ENCODE peak calls at places on chromosomes 5 and 9, in five cellular contexts. C is uterus, R is transverse colon, B is cardiac fibroblast, J is OCI-LY7. S is an unnamed sample.

GRCh38 chr9:34252016-34252415 is 73.2 kb downstream of the UBAP1 start:
- DNase-seq in R (no peak), J (no peak), B (peak), C (no peak), S (peak)

GRCh38 chr9:114847492-114848417 is 41.9 kb upstream of the TNFSF15 start:
- DNase-seq in C (no peak), J (no peak), R (no peak), B (no peak), S (no peak)

GRCh38 chr5:108788142-108788541 is 40.4 kb downstream of the FER start:
- DNase-seq in R (peak), B (peak), J (no peak), C (no peak), S (peak)

GRCh38 chr5:133934822-133935793 is 33.3 kb downstream of the C5orf15 start:
- DNase-seq in J (peak), B (no peak), C (no peak), R (no peak), S (no peak)

GRCh38 chr5:39541920-39542319 is 117.1 kb upstream of the DAB2 start:
- DNase-seq in J (no peak), R (no peak), B (no peak), C (no peak), S (no peak)

GRCh38 chr5:174425964-174426290 is 298.5 kb upstream of the MSX2 start:
- DNase-seq in R (no peak), C (no peak), B (no peak), J (no peak), S (no peak)

GRCh38 chr9:120942186-120943001 is 15.8 kb upstream of the TRAF1 start:
- DNase-seq in J (no peak), C (no peak), B (peak), R (no peak), S (no peak)

GRCh38 chr9:123544007-123544827 is 188.2 kb downstream of the CRB2 start:
- DNase-seq in R (peak), B (peak), J (peak), C (no peak), S (no peak)

GRCh38 chr5:52800394-52801213 is 12.9 kb downstream of the ITGA1 start:
- DNase-seq in B (peak), C (peak), R (peak), J (peak), S (peak)

GRCh38 chr9:131642496-131643083 is 97.3 kb downstream of the PRRT1B start:
- DNase-seq in B (no peak), C (no peak), R (no peak), J (no peak), S (no peak)

GRCh38 chr5:74042559-74043357 is 416.8 kb downstream of the ARHGEF28 start:
- DNase-seq in R (no peak), B (peak), J (no peak), C (no peak), S (no peak)

GRCh38 chr5:169742773-169743296 is 105.8 kb downstream of the DOCK2 start:
- DNase-seq in J (no peak), B (peak), R (no peak), C (no peak), S (no peak)

GRCh38 chr5:126274396-126274795 is 148.8 kb upstream of the GRAMD2B start:
- DNase-seq in J (no peak), B (no peak), R (no peak), C (no peak), S (no peak)

GRCh38 chr5:143133721-143134120 is 269.8 kb downstream of the NR3C1 start:
- DNase-seq in R (no peak), J (no peak), C (no peak), B (peak), S (no peak)

GRCh38 chr5:96893342-96893741 is 17.0 kb downstream of the ERAP2 start:
- DNase-seq in B (peak), R (no peak), J (no peak), C (no peak), S (no peak)

GRCh38 chr5:169701910-169702451 is 64.9 kb downstream of the DOCK2 start:
- DNase-seq in B (peak), C (no peak), R (no peak), J (peak), S (no peak)

GRCh38 chr5:77957931-77958476 is 181.9 kb upstream of the TBCA start:
- DNase-seq in B (no peak), C (no peak), R (no peak), J (no peak), S (no peak)

GRCh38 chr5:173235499-173236394 is 741 bp upstream of the NKX2-5 start:
- DNase-seq in J (no peak), B (no peak), C (no peak), R (no peak), S (no peak)

GRCh38 chr5:126949475-126949874 is 80.9 kb downstream of the MARCHF3 start:
- DNase-seq in J (no peak), R (no peak), B (no peak), C (no peak), S (no peak)

GRCh38 chr9:36793277-36793676 is 220.6 kb downstream of the MELK start:
- DNase-seq in B (no peak), J (peak), R (no peak), C (no peak), S (no peak)

GRCh38 chr5:89930591-89931383 is 478.8 kb downstream of the CETN3 start:
- DNase-seq in B (peak), C (no peak), R (no peak), J (no peak), S (no peak)

GRCh38 chr9:131856105-131856504 is 116.2 kb upstream of the RAPGEF1 start:
- DNase-seq in C (no peak), J (no peak), B (no peak), R (no peak), S (no peak)

GRCh38 chr5:116788851-116789403 is 214.3 kb upstream of the SEMA6A start:
- DNase-seq in J (no peak), R (no peak), C (peak), B (no peak), S (no peak)

GRCh38 chr5:40570408-40571129 is 109.1 kb upstream of the PTGER4 start:
- DNase-seq in B (peak), C (no peak), J (peak), R (no peak), S (no peak)

GRCh38 chr5:96433066-96433447 is at the start of gene PCSK1:
- DNase-seq in C (no peak), B (no peak), R (no peak), J (no peak), S (no peak)

GRCh38 chr5:168295574-168296201 is 4.2 kb downstream of the WWC1 start:
- DNase-seq in J (no peak), B (peak), R (no peak), C (no peak), S (no peak)

GRCh38 chr5:59532979-59533729 is 360.4 kb downstream of the PDE4D start:
- DNase-seq in B (no peak), R (no peak), C (no peak), J (no peak), S (no peak)

GRCh38 chr9:92970467-92970923 is 23.2 kb downstream of the FGD3 start:
- DNase-seq in R (no peak), C (no peak), J (no peak), B (no peak), S (no peak)
- H3K4me3 ChIP-seq in R (no peak), C (no peak), J (no peak), B (no peak), S (no peak)

GRCh38 chr5:66828551-66829421 is 232.6 kb downstream of the MAST4 start:
- DNase-seq in J (no peak), C (peak), R (peak), B (peak), S (peak)

GRCh38 chr5:66826263-66826662 is 230.1 kb downstream of the MAST4 start:
- DNase-seq in R (no peak), C (no peak), J (no peak), B (no peak), S (no peak)

GRCh38 chr5:66826696-66827095 is 230.5 kb downstream of the MAST4 start:
- DNase-seq in C (no peak), R (no peak), B (no peak), J (no peak), S (no peak)

GRCh38 chr5:66829826-66830225 is 233.6 kb downstream of the MAST4 start:
- DNase-seq in R (no peak), J (no peak), B (peak), C (no peak), S (no peak)

DNA sequence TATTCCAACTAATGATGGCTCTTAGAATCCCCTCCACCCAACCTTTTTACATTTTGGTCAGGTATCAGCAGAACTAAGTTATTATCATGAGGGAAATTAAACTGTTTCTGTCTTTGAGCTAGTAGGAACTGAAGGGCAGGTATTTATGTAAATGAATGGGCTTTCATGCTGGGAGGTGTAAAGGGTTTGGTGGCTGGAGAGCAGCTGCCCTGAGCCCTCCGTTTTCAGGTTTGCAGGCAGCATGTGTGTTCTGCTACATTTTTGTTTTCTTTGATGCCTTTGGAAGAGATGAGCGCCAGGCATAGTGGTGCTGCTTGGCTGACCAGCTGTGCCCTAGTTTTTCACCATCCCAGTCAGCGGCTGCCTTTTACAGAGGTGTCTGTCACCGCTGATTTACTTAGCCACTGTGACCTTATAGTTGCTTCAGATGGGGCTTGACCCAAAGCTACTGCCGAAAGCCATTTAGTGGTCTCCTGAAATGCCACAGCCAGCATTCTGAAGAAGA is 231.9 kb downstream of the MAST4 start:
- DNase-seq in C (no peak), B (no peak), R (no peak), J (no peak), S (no peak)
- H3K4me3 ChIP-seq in C (peak), B (peak), R (peak), J (no peak), S (peak)

DNA sequence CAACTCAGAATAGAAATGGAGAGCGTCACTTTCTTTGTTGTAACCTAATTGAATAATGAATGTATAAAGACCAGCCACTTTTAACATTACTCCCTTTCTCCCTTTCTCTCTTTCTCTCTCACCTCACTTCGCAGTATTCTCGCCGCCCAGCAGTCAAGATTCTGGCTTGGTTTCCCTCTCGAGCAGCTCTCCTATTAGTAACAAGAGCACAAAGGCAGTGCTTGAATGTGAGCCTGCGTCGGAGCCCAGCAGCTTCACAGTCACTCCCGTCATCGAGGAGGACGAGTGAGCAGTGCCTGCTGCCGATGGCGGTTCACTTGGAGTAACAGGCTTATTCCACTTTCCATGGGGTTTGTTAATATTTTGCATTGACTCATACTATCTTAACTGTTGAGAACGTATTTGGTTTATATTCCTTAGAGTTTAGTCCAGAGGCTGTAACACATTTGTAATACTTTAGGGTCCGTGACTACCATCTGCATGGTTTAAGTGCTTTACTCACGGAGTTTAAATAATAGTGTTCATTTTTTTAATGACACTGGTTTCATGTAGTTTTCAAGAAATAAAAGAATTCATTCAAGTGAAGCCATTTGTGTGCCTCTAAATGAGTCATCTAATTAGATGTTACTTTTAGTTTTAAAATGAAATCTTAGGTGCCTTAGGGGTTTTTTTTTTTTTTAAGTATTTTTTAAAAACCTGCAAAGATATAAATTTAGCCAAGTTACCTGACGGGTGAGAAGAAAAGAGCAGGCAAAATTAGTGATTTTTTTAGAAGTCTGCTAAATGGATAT is 8.4 kb upstream of the DMRT3 start:
- DNase-seq in B (no peak), R (no peak), C (no peak), J (no peak), S (no peak)
- H3K4me3 ChIP-seq in B (no peak), R (no peak), C (no peak), J (no peak), S (no peak)

DNA sequence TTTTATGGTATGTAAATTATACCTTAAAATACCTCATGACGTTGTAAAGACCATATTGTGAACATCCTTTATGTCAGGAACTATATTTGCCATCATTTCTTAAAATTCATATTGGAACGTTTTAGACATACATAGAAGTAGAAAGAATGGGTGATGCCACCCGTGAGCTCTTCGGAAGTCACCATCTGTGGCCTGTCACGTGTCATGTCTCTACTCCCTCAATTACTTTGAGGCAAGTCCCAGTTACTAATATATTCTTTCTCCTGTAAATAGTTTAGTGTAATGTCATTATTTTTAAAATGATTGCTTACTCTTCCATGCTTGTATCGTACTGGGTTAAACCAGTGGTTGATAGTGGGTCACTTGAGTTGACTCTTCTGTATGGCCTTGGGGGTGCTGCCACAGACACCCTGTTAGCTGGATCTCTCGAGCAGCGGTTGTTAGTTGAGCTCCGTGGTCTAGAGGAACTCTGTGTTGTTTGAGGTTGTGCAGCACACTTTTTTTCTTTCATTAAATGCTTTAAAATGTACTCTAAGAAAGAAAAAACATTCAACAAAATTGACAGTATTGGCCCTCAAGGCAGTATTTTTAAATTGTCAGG is 66.2 kb downstream of the TRIO start:
- DNase-seq in J (no peak), R (no peak), C (no peak), B (no peak), S (no peak)
- H3K4me3 ChIP-seq in J (peak), R (no peak), C (no peak), B (no peak), S (no peak)